ENCODE peak calls at places on chromosomes 6 and 20, in eight cellular contexts. One of them, this sample, is unnamed.

GRCh38 chr6:158286413-158286812 is 25.9 kb upstream of the TULP4 start:
- DNase-seq in RKO: no peak
- DNase-seq in NCI-H748 treated with DMSO at 0.1 percent for 48 hours: no peak
- DNase-seq in HL-60: no peak
- DNase-seq in non-pigmented ciliary epithelial cell: peak
- DNase-seq in NCI-H1105: no peak
- DNase-seq in AG08395: peak
- DNase-seq in T-helper 2 cell: no peak
- DNase-seq in this sample: peak

GRCh38 chr20:44692932-44693476 is 22.2 kb upstream of the CCN5 start:
- DNase-seq in RKO: peak
- DNase-seq in NCI-H748 treated with DMSO at 0.1 percent for 48 hours: no peak
- DNase-seq in HL-60: no peak
- DNase-seq in non-pigmented ciliary epithelial cell: peak
- DNase-seq in NCI-H1105: no peak
- DNase-seq in AG08395: peak
- DNase-seq in T-helper 2 cell: no peak
- DNase-seq in this sample: peak

GRCh38 chr20:47326718-47327137 is 29.8 kb downstream of the ZMYND8 start:
- DNase-seq in RKO: no peak
- DNase-seq in NCI-H748 treated with DMSO at 0.1 percent for 48 hours: no peak
- DNase-seq in HL-60: no peak
- DNase-seq in non-pigmented ciliary epithelial cell: peak
- DNase-seq in NCI-H1105: no peak
- DNase-seq in AG08395: no peak
- DNase-seq in T-helper 2 cell: no peak
- DNase-seq in this sample: peak

GRCh38 chr6:126513198-126513597 is 173.3 kb downstream of the CENPW start:
- DNase-seq in RKO: no peak
- DNase-seq in NCI-H748 treated with DMSO at 0.1 percent for 48 hours: no peak
- DNase-seq in HL-60: no peak
- DNase-seq in non-pigmented ciliary epithelial cell: no peak
- DNase-seq in NCI-H1105: no peak
- DNase-seq in AG08395: no peak
- DNase-seq in T-helper 2 cell: no peak
- DNase-seq in this sample: no peak

GRCh38 chr20:20362774-20363435 is 5.0 kb upstream of the INSM1 start:
- DNase-seq in RKO: no peak
- DNase-seq in NCI-H748 treated with DMSO at 0.1 percent for 48 hours: peak
- DNase-seq in HL-60: no peak
- DNase-seq in non-pigmented ciliary epithelial cell: no peak
- DNase-seq in NCI-H1105: peak
- DNase-seq in AG08395: no peak
- DNase-seq in T-helper 2 cell: peak
- DNase-seq in this sample: no peak

GRCh38 chr6:135475292-135475886 is 22.2 kb downstream of the AHI1 start:
- DNase-seq in RKO: no peak
- DNase-seq in NCI-H748 treated with DMSO at 0.1 percent for 48 hours: no peak
- DNase-seq in HL-60: no peak
- DNase-seq in non-pigmented ciliary epithelial cell: no peak
- DNase-seq in NCI-H1105: no peak
- DNase-seq in AG08395: peak
- DNase-seq in T-helper 2 cell: no peak
- DNase-seq in this sample: no peak

GRCh38 chr6:144898741-144899140 is 613.6 kb downstream of the UTRN start:
- DNase-seq in RKO: no peak
- DNase-seq in NCI-H748 treated with DMSO at 0.1 percent for 48 hours: no peak
- DNase-seq in HL-60: no peak
- DNase-seq in non-pigmented ciliary epithelial cell: no peak
- DNase-seq in NCI-H1105: no peak
- DNase-seq in AG08395: no peak
- DNase-seq in T-helper 2 cell: no peak
- DNase-seq in this sample: no peak

GRCh38 chr6:136959471-136959891 is 37.4 kb downstream of the SLC35D3 start:
- DNase-seq in RKO: no peak
- DNase-seq in NCI-H748 treated with DMSO at 0.1 percent for 48 hours: peak
- DNase-seq in HL-60: no peak
- DNase-seq in non-pigmented ciliary epithelial cell: no peak
- DNase-seq in NCI-H1105: peak
- DNase-seq in AG08395: no peak
- DNase-seq in T-helper 2 cell: no peak
- DNase-seq in this sample: no peak

GRCh38 chr6:108714012-108714773 is 134.0 kb upstream of the ARMC2 start:
- DNase-seq in RKO: no peak
- DNase-seq in NCI-H748 treated with DMSO at 0.1 percent for 48 hours: no peak
- DNase-seq in HL-60: peak
- DNase-seq in non-pigmented ciliary epithelial cell: no peak
- DNase-seq in NCI-H1105: no peak
- DNase-seq in AG08395: peak
- DNase-seq in T-helper 2 cell: peak
- DNase-seq in this sample: peak

GRCh38 chr20:24969203-24970029 is 20.3 kb downstream of the CST7 start:
- DNase-seq in RKO: no peak
- DNase-seq in NCI-H748 treated with DMSO at 0.1 percent for 48 hours: no peak
- DNase-seq in HL-60: no peak
- DNase-seq in non-pigmented ciliary epithelial cell: no peak
- DNase-seq in NCI-H1105: no peak
- DNase-seq in AG08395: no peak
- DNase-seq in T-helper 2 cell: no peak
- DNase-seq in this sample: no peak

GRCh38 chr6:24481449-24481848 is 7.9 kb downstream of the GPLD1 start:
- DNase-seq in RKO: no peak
- DNase-seq in NCI-H748 treated with DMSO at 0.1 percent for 48 hours: no peak
- DNase-seq in HL-60: no peak
- DNase-seq in non-pigmented ciliary epithelial cell: no peak
- DNase-seq in NCI-H1105: no peak
- DNase-seq in AG08395: no peak
- DNase-seq in T-helper 2 cell: no peak
- DNase-seq in this sample: peak

GRCh38 chr6:92050216-92050615 is 1369.1 kb downstream of the EPHA7 start:
- DNase-seq in RKO: no peak
- DNase-seq in NCI-H748 treated with DMSO at 0.1 percent for 48 hours: no peak
- DNase-seq in HL-60: no peak
- DNase-seq in non-pigmented ciliary epithelial cell: no peak
- DNase-seq in NCI-H1105: no peak
- DNase-seq in AG08395: no peak
- DNase-seq in T-helper 2 cell: no peak
- DNase-seq in this sample: no peak

GRCh38 chr6:1611322-1611571 is 1.5 kb downstream of the FOXC1 start:
- DNase-seq in RKO: no peak
- DNase-seq in NCI-H748 treated with DMSO at 0.1 percent for 48 hours: peak
- DNase-seq in HL-60: no peak
- DNase-seq in non-pigmented ciliary epithelial cell: no peak
- DNase-seq in NCI-H1105: no peak
- DNase-seq in AG08395: peak
- DNase-seq in T-helper 2 cell: no peak
- DNase-seq in this sample: peak

GRCh38 chr6:7131390-7131789 is 23.6 kb downstream of the RREB1 start:
- DNase-seq in RKO: no peak
- DNase-seq in NCI-H748 treated with DMSO at 0.1 percent for 48 hours: no peak
- DNase-seq in HL-60: no peak
- DNase-seq in non-pigmented ciliary epithelial cell: no peak
- DNase-seq in NCI-H1105: no peak
- DNase-seq in AG08395: no peak
- DNase-seq in T-helper 2 cell: no peak
- DNase-seq in this sample: no peak

GRCh38 chr6:28105286-28105685 is 19.1 kb upstream of the ZSCAN16 start:
- DNase-seq in RKO: peak
- DNase-seq in NCI-H748 treated with DMSO at 0.1 percent for 48 hours: peak
- DNase-seq in HL-60: peak
- DNase-seq in non-pigmented ciliary epithelial cell: no peak
- DNase-seq in NCI-H1105: no peak
- DNase-seq in AG08395: peak
- DNase-seq in T-helper 2 cell: peak
- DNase-seq in this sample: no peak

GRCh38 chr20:35616465-35617396 is 1.1 kb downstream of the SPAG4 start:
- DNase-seq in RKO: no peak
- DNase-seq in NCI-H748 treated with DMSO at 0.1 percent for 48 hours: no peak
- DNase-seq in HL-60: peak
- DNase-seq in non-pigmented ciliary epithelial cell: no peak
- DNase-seq in NCI-H1105: peak
- DNase-seq in AG08395: peak
- DNase-seq in T-helper 2 cell: peak
- DNase-seq in this sample: peak

GRCh38 chr6:128491643-128492206 is 28.7 kb downstream of the PTPRK start:
- DNase-seq in RKO: no peak
- DNase-seq in NCI-H748 treated with DMSO at 0.1 percent for 48 hours: peak
- DNase-seq in HL-60: no peak
- DNase-seq in non-pigmented ciliary epithelial cell: peak
- DNase-seq in NCI-H1105: peak
- DNase-seq in AG08395: peak
- DNase-seq in T-helper 2 cell: peak
- DNase-seq in this sample: peak

GRCh38 chr6:119226089-119226488 is 123.5 kb downstream of the MAN1A1 start:
- DNase-seq in RKO: no peak
- DNase-seq in NCI-H748 treated with DMSO at 0.1 percent for 48 hours: peak
- DNase-seq in HL-60: no peak
- DNase-seq in non-pigmented ciliary epithelial cell: no peak
- DNase-seq in NCI-H1105: no peak
- DNase-seq in AG08395: no peak
- DNase-seq in T-helper 2 cell: no peak
- DNase-seq in this sample: no peak

GRCh38 chr6:133947302-133947900 is 5.6 kb upstream of the TBPL1 start:
- DNase-seq in RKO: no peak
- DNase-seq in NCI-H748 treated with DMSO at 0.1 percent for 48 hours: no peak
- DNase-seq in HL-60: no peak
- DNase-seq in non-pigmented ciliary epithelial cell: no peak
- DNase-seq in NCI-H1105: peak
- DNase-seq in AG08395: no peak
- DNase-seq in T-helper 2 cell: no peak
- DNase-seq in this sample: no peak

GRCh38 chr6:38345586-38345985 is 294.1 kb downstream of the BTBD9 start:
- DNase-seq in RKO: no peak
- DNase-seq in NCI-H748 treated with DMSO at 0.1 percent for 48 hours: no peak
- DNase-seq in HL-60: no peak
- DNase-seq in non-pigmented ciliary epithelial cell: no peak
- DNase-seq in NCI-H1105: no peak
- DNase-seq in AG08395: no peak
- DNase-seq in T-helper 2 cell: no peak
- DNase-seq in this sample: no peak

GRCh38 chr20:5788385-5788895 is 38.2 kb downstream of the SHLD1 start:
- DNase-seq in RKO: peak
- DNase-seq in NCI-H748 treated with DMSO at 0.1 percent for 48 hours: peak
- DNase-seq in HL-60: peak
- DNase-seq in non-pigmented ciliary epithelial cell: peak
- DNase-seq in NCI-H1105: peak
- DNase-seq in AG08395: peak
- DNase-seq in T-helper 2 cell: peak
- DNase-seq in this sample: peak

GRCh38 chr6:126905917-126906316 is 212.6 kb upstream of the RSPO3 start:
- DNase-seq in RKO: no peak
- DNase-seq in NCI-H748 treated with DMSO at 0.1 percent for 48 hours: no peak
- DNase-seq in HL-60: no peak
- DNase-seq in non-pigmented ciliary epithelial cell: no peak
- DNase-seq in NCI-H1105: no peak
- DNase-seq in AG08395: no peak
- DNase-seq in T-helper 2 cell: no peak
- DNase-seq in this sample: no peak

GRCh38 chr6:44966449-44967091 is 361.6 kb upstream of the RUNX2 start:
- DNase-seq in RKO: peak
- DNase-seq in NCI-H748 treated with DMSO at 0.1 percent for 48 hours: no peak
- DNase-seq in HL-60: no peak
- DNase-seq in non-pigmented ciliary epithelial cell: peak
- DNase-seq in NCI-H1105: no peak
- DNase-seq in AG08395: peak
- DNase-seq in T-helper 2 cell: no peak
- DNase-seq in this sample: no peak

GRCh38 chr6:31901415-31901952 is 402 bp downstream of the ZBTB12 start:
- DNase-seq in RKO: peak
- DNase-seq in NCI-H748 treated with DMSO at 0.1 percent for 48 hours: no peak
- DNase-seq in HL-60: peak
- DNase-seq in non-pigmented ciliary epithelial cell: no peak
- DNase-seq in NCI-H1105: peak
- DNase-seq in AG08395: peak
- DNase-seq in T-helper 2 cell: peak
- DNase-seq in this sample: peak

GRCh38 chr20:62845416-62845815 is 16.2 kb downstream of the TCFL5 start:
- DNase-seq in RKO: no peak
- DNase-seq in NCI-H748 treated with DMSO at 0.1 percent for 48 hours: no peak
- DNase-seq in HL-60: no peak
- DNase-seq in non-pigmented ciliary epithelial cell: no peak
- DNase-seq in NCI-H1105: no peak
- DNase-seq in AG08395: no peak
- DNase-seq in T-helper 2 cell: no peak
- DNase-seq in this sample: no peak

GRCh38 chr20:4151991-4152695 is 136.8 kb upstream of the RNF24 start:
- DNase-seq in RKO: no peak
- DNase-seq in NCI-H748 treated with DMSO at 0.1 percent for 48 hours: no peak
- DNase-seq in HL-60: peak
- DNase-seq in non-pigmented ciliary epithelial cell: no peak
- DNase-seq in NCI-H1105: no peak
- DNase-seq in AG08395: peak
- DNase-seq in T-helper 2 cell: no peak
- DNase-seq in this sample: peak

GRCh38 chr6:4349323-4349722 is 213.9 kb upstream of the ECI2 start:
- DNase-seq in RKO: no peak
- DNase-seq in NCI-H748 treated with DMSO at 0.1 percent for 48 hours: no peak
- DNase-seq in HL-60: no peak
- DNase-seq in non-pigmented ciliary epithelial cell: no peak
- DNase-seq in NCI-H1105: no peak
- DNase-seq in AG08395: no peak
- DNase-seq in T-helper 2 cell: no peak
- DNase-seq in this sample: no peak

GRCh38 chr6:43943781-43944250 is 173.8 kb downstream of the VEGFA start:
- DNase-seq in RKO: no peak
- DNase-seq in NCI-H748 treated with DMSO at 0.1 percent for 48 hours: no peak
- DNase-seq in HL-60: no peak
- DNase-seq in non-pigmented ciliary epithelial cell: no peak
- DNase-seq in NCI-H1105: no peak
- DNase-seq in AG08395: no peak
- DNase-seq in T-helper 2 cell: no peak
- DNase-seq in this sample: no peak

GRCh38 chr6:30705620-30706019 is 11.5 kb downstream of the MDC1 start:
- DNase-seq in RKO: no peak
- DNase-seq in NCI-H748 treated with DMSO at 0.1 percent for 48 hours: no peak
- DNase-seq in HL-60: no peak
- DNase-seq in non-pigmented ciliary epithelial cell: no peak
- DNase-seq in NCI-H1105: no peak
- DNase-seq in AG08395: no peak
- DNase-seq in T-helper 2 cell: no peak
- DNase-seq in this sample: no peak

GRCh38 chr20:1900321-1900791 is 5.1 kb downstream of the SIRPA start:
- DNase-seq in RKO: peak
- DNase-seq in NCI-H748 treated with DMSO at 0.1 percent for 48 hours: peak
- DNase-seq in HL-60: peak
- DNase-seq in non-pigmented ciliary epithelial cell: no peak
- DNase-seq in NCI-H1105: peak
- DNase-seq in AG08395: peak
- DNase-seq in T-helper 2 cell: no peak
- DNase-seq in this sample: peak

GRCh38 chr20:46144626-46145025 is 26.5 kb downstream of the CD40 start:
- DNase-seq in RKO: no peak
- DNase-seq in NCI-H748 treated with DMSO at 0.1 percent for 48 hours: no peak
- DNase-seq in HL-60: no peak
- DNase-seq in non-pigmented ciliary epithelial cell: no peak
- DNase-seq in NCI-H1105: no peak
- DNase-seq in AG08395: no peak
- DNase-seq in T-helper 2 cell: no peak
- DNase-seq in this sample: peak

GRCh38 chr6:98467902-98468301 is 366.5 kb upstream of the POU3F2 start:
- DNase-seq in RKO: no peak
- DNase-seq in NCI-H748 treated with DMSO at 0.1 percent for 48 hours: no peak
- DNase-seq in HL-60: no peak
- DNase-seq in non-pigmented ciliary epithelial cell: no peak
- DNase-seq in NCI-H1105: no peak
- DNase-seq in AG08395: no peak
- DNase-seq in T-helper 2 cell: no peak
- DNase-seq in this sample: no peak

This sample was measured in osteoblast.